ENCODE peak calls at places on chromosomes 13 and 19, in five cellular contexts. D is IMR-90, E is endothelial cell of umbilical vein, F is esophagus squamous epithelium, C is sigmoid colon. B is an unnamed sample.

GRCh38 chr13:29702912-29703351 is 107.4 kb upstream of the SLC7A1 start:
- DNase-seq in D (peak; percentile 69), E (peak; percentile 77), F (no peak), C (peak; percentile 72), B (no peak)

GRCh38 chr19:18414504-18415176 is 4.6 kb upstream of the SSBP4 start:
- DNase-seq in D (no peak), E (no peak), F (no peak), C (no peak), B (no peak)

GRCh38 chr19:15195381-15195964 is 5.3 kb downstream of the NOTCH3 start:
- DNase-seq in D (peak; percentile 61), E (no peak), F (no peak), C (no peak), B (peak; percentile 56)

GRCh38 chr19:8663920-8664670 is 33.7 kb downstream of the NFILZ start:
- DNase-seq in D (no peak), E (no peak), F (no peak), C (no peak), B (no peak)

GRCh38 chr19:2474232-2475017 is 1.5 kb upstream of the GADD45B start:
- DNase-seq in D (peak; percentile 87), E (peak; percentile 92), F (no peak), C (peak; percentile 92), B (peak; percentile 88)

GRCh38 chr13:40582531-40582930 is 83.9 kb downstream of the FOXO1 start:
- DNase-seq in D (no peak), E (no peak), F (no peak), C (no peak), B (no peak)

GRCh38 chr19:34633806-34634205 is 43.2 kb downstream of the SCGB2B2 start:
- DNase-seq in D (no peak), E (no peak), F (no peak), C (no peak), B (no peak)

GRCh38 chr13:97567510-97568243 is 133.7 kb downstream of the RAP2A start:
- DNase-seq in D (peak; percentile 50), E (no peak), F (no peak), C (no peak), B (peak; percentile 61)

GRCh38 chr19:4870025-4870700 is 2.7 kb upstream of the PLIN3 start:
- DNase-seq in D (peak; percentile 92), E (peak; percentile 59), F (no peak), C (no peak), B (peak; percentile 42)

GRCh38 chr19:29417048-29417447 is 108.7 kb upstream of the VSTM2B start:
- DNase-seq in D (no peak), E (no peak), F (no peak), C (no peak), B (no peak)

GRCh38 chr19:33125929-33126388 is 6.0 kb upstream of the WDR88 start:
- DNase-seq in D (peak; percentile 69), E (peak; percentile 73), F (no peak), C (peak; percentile 74), B (peak; percentile 54)

GRCh38 chr13:99395436-99395835 is 88.2 kb upstream of the GPR183 start:
- DNase-seq in D (no peak), E (no peak), F (no peak), C (no peak), B (peak; percentile 9)

GRCh38 chr13:99399623-99399974 is 92.4 kb upstream of the GPR183 start:
- DNase-seq in D (no peak), E (no peak), F (no peak), C (no peak), B (peak; percentile 15)

GRCh38 chr13:99398071-99398470 is 90.9 kb upstream of the GPR183 start:
- DNase-seq in D (no peak), E (no peak), F (no peak), C (no peak), B (peak; percentile 19)

GRCh38 chr13:99403458-99403971 is 96.3 kb upstream of the GPR183 start:
- DNase-seq in D (no peak), E (no peak), F (no peak), C (no peak), B (no peak)

DNA sequence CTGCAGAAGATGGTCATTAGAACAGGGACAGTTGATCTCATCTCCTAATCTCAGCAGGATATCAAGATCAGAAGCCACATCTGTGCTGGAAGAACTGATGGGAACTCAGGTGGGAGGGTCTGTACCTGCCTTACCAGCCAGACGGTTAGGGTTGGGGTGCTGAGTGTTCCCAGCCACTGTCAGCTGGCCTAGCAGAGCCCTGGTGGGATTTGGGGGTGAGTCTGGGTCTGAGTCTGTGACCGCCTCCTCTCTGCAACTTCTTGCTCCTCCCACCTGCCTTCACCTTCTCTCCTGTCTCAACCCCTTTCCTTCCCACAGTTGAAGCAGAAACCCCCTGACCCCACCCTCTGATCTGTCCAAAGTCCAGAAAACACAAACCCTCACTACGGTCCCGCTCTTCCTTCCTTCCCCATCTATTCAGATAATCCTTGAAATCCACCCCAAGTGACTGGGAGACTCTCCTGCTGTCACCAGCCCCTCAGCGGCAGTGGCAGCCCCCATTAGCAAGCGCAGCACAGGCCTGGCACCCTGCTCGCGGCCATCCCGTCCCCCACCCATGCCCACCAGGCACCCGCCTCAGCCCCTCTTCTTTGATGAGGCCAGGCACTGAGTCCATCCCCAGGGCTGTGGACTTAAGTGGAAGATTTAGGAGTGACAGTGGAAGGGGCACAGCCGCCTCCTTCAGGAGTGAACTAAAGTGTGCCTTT is 91.9 kb upstream of the GPR183 start:
- DNase-seq in D (no peak), E (no peak), F (no peak), C (no peak), B (peak; percentile 4)
- H3K4me1 ChIP-seq in D (no peaks in the 10 kb centered on the region), E (no peaks in the 10 kb centered on the region), F (no peaks in the 10 kb centered on the region), C (no peaks in the 10 kb centered on the region), B (no peaks in the 10 kb centered on the region)

DNA sequence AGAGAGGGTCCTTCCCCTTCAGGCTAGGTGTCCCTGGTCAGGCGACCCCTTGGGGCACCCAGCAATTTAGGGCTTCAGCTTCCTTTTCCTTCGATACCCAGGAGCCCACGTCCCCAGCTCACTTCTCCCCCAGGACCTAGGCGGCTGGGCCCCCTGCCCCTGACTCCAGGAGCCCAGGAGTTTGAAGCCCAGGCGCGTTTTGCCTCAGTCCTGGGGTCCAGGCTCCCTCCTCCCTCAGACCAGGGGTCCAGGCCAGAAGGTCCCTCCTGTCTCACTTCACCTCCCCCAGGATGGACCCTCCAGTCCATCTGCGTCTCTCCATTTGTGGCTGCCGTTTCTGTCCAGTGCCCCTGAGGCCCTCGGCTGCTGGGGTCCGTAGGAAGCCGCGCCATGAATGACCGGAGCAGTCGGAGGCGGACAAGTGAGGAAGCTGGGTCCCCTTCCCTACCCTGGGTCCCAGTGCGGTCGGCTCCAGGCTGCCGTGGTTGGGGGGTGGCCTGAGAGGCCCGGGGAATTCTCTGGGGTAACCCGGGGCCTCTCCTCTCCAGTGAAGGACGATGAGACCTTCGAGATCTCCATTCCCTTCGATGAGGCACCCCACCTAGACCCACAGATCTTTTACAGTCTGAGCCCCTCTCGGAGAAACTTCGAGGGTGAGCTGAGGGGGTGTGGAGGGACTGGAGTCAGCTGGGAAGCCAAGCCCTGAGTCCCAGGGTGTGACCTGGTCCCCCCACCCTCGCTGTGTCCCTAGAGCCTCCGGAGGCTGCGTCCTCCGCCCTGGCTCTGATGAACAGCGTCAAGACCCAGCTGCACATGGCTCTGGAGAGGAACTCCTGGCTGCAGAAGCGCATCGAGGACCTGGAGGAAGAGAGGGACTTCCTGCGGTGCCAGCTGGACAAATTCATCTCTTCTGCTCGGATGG is 906 bp downstream of the CCDC106 start:
- DNase-seq in D (no peak), E (no peak), F (no peak), C (no peak), B (no peak)
- TF ChIP-seq POLR2A in D (no peak), E (no peak), F (no peak), C (no peak), B (no peak)

GRCh38 chr13:113618455-113618854 is 33.9 kb downstream of the TFDP1 start:
- DNase-seq in D (no peak), E (no peak), F (no peak), C (no peak), B (no peak)

GRCh38 chr13:113620036-113620435 is 35.5 kb downstream of the TFDP1 start:
- DNase-seq in D (no peak), E (no peak), F (no peak), C (peak; percentile 51), B (no peak)

GRCh38 chr13:113623491-113624234 is 34.3 kb downstream of the ATP4B start:
- DNase-seq in D (no peak), E (no peak), F (no peak), C (peak; percentile 50), B (no peak)

GRCh38 chr13:113622791-113623490 is 35.1 kb downstream of the ATP4B start:
- DNase-seq in D (no peak), E (no peak), F (no peak), C (peak; percentile 35), B (no peak)

GRCh38 chr13:113621046-113621445 is 36.5 kb downstream of the TFDP1 start:
- DNase-seq in D (no peak), E (no peak), F (no peak), C (peak; percentile 41), B (no peak)
- H3K36me3 ChIP-seq in D (peaks cover 22% of the 10 kb centered on the region), E (no peaks in the 10 kb centered on the region), F (no peaks in the 10 kb centered on the region), C (no peaks in the 10 kb centered on the region), B (peaks cover 23% of the 10 kb centered on the region)

DNA sequence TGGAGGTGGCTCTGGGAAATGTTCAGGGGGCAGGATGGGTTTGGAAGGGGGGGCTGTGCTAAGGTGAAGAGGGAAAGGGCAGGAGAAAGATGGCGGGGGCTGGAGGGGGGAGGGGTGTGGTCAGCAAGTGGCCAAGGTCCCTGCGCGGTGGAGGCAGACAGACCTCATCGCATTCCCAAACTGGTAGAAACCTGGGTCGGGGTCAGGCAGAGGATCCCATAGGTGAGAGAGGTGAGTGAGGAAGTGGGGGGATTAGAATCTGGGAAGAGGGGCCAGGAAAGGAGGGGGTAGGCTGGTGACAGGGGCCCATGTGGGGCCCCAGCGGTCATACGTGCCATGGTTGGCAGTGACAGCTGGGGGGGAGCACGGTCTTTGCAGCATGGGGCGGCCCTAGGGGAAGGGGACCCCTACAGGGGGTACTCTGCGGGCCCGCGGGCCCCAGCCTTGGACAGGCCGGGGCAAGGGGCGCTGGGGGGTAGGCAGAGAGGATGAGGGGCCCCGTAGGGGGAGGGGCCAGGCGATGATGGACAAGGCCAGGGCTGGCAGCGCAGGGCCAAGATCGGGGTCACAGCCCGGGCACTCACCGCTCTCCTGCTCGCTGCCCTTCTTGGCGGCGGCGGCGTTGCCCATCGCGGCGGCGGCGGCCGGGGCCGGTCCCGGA is 514 bp downstream of the PRKACA start:
- DNase-seq in D (no peak), E (no peak), F (peak; percentile 17), C (peak; percentile 82), B (no peak)
- H3K4me1 ChIP-seq in D (peaks cover 26% of the 10 kb centered on the region), E (peaks cover 25% of the 10 kb centered on the region), F (peaks cover 30% of the 10 kb centered on the region), C (peaks cover 69% of the 10 kb centered on the region), B (peaks cover 62% of the 10 kb centered on the region)

DNA sequence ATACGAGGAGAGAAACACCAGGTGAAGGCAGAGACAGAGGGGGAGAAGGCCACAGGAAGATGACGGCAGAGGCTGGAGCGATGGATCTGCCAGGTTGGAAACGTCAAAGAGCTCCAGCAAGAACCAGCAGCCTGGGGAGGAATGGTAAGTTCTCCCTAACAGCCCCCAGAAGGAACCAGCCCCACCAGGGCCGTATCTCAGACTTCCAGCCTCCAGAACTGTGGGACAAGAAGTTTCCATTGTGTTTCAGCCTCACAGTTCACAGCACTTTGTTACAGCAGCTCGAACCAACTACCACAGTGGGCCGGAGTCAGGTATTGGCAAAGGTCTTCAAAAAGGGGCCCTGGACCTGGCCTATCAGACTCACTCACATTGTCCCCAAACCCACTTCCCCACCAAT is 89.2 kb upstream of the GPR183 start:
- DNase-seq in D (no peak), E (no peak), F (no peak), C (no peak), B (peak; percentile 19)
- TF ChIP-seq POLR2A in D (no peak), E (no peak), F (no peak), C (no peak), B (no peak)

GRCh38 chr19:10138879-10139795 is 19.4 kb upstream of the EIF3G start:
- DNase-seq in D (no peak), E (no peak), F (no peak), C (no peak), B (no peak)
- H3K36me3 ChIP-seq in D (peaks cover 81% of the 10 kb centered on the region), E (peaks cover 17% of the 10 kb centered on the region), F (peaks cover 60% of the 10 kb centered on the region), C (peaks cover 16% of the 10 kb centered on the region), B (peaks cover 100% of the 10 kb centered on the region)

GRCh38 chr13:24890256-24890655 is 126.3 kb downstream of the RNF17 start:
- DNase-seq in D (no peak), E (no peak), F (no peak), C (no peak), B (no peak)
- H3K4me1 ChIP-seq in D (no peaks in the 10 kb centered on the region), E (no peaks in the 10 kb centered on the region), F (no peaks in the 10 kb centered on the region), C (no peaks in the 10 kb centered on the region), B (peaks cover 4% of the 10 kb centered on the region)

B was measured in stomach.